ENCODE peak calls at places on chromosomes 3 and 15, in seven cellular contexts. One of them, this sample, is unnamed. For H3K9me3, the result is how much of the 10 kb centered on the place peaks cover.

GRCh38 chr3:189324538-189325138 is 152.9 kb downstream of the TPRG1 start:
- DNase-seq in esophagus muscularis mucosa: no peak
- DNase-seq in heart left ventricle: no peak
- DNase-seq in adrenal gland: no peak
- DNase-seq in fibroblast of lung: peak
- DNase-seq in tibial artery: peak
- DNase-seq in suprapubic skin: no peak
- DNase-seq in this sample: no peak

GRCh38 chr3:14143826-14144225 is 19.0 kb downstream of the TMEM43 start:
- DNase-seq in heart left ventricle: no peak
- DNase-seq in esophagus muscularis mucosa: no peak
- DNase-seq in tibial artery: peak
- DNase-seq in suprapubic skin: no peak
- DNase-seq in fibroblast of lung: peak
- DNase-seq in adrenal gland: peak
- DNase-seq in this sample: no peak

GRCh38 chr3:141049681-141050080 is 1.5 kb upstream of the SPSB4 start:
- DNase-seq in heart left ventricle: no peak
- DNase-seq in fibroblast of lung: peak
- DNase-seq in suprapubic skin: no peak
- DNase-seq in tibial artery: no peak
- DNase-seq in adrenal gland: no peak
- DNase-seq in esophagus muscularis mucosa: peak
- DNase-seq in this sample: no peak

GRCh38 chr3:158718490-158719170 is 13.6 kb downstream of the RARRES1 start:
- DNase-seq in heart left ventricle: no peak
- DNase-seq in tibial artery: no peak
- DNase-seq in fibroblast of lung: peak
- DNase-seq in adrenal gland: no peak
- DNase-seq in esophagus muscularis mucosa: no peak
- DNase-seq in suprapubic skin: no peak
- DNase-seq in this sample: no peak

GRCh38 chr3:177385831-177386301 is 188.6 kb upstream of the TBL1XR1 start:
- DNase-seq in fibroblast of lung: peak
- DNase-seq in adrenal gland: no peak
- DNase-seq in esophagus muscularis mucosa: no peak
- DNase-seq in heart left ventricle: no peak
- DNase-seq in suprapubic skin: no peak
- DNase-seq in tibial artery: no peak
- DNase-seq in this sample: no peak

GRCh38 chr3:128131897-128132646 is 8.5 kb upstream of the RUVBL1 start:
- DNase-seq in fibroblast of lung: no peak
- DNase-seq in suprapubic skin: no peak
- DNase-seq in esophagus muscularis mucosa: no peak
- DNase-seq in heart left ventricle: no peak
- DNase-seq in tibial artery: no peak
- DNase-seq in adrenal gland: no peak
- DNase-seq in this sample: no peak

GRCh38 chr3:147008886-147009285 is 397.5 kb downstream of the ZIC4 start:
- DNase-seq in fibroblast of lung: peak
- DNase-seq in tibial artery: no peak
- DNase-seq in suprapubic skin: no peak
- DNase-seq in heart left ventricle: no peak
- DNase-seq in adrenal gland: no peak
- DNase-seq in esophagus muscularis mucosa: no peak
- DNase-seq in this sample: no peak

GRCh38 chr3:137105277-137105977 is 147.6 kb downstream of the IL20RB start:
- DNase-seq in adrenal gland: peak
- DNase-seq in tibial artery: no peak
- DNase-seq in fibroblast of lung: peak
- DNase-seq in esophagus muscularis mucosa: no peak
- DNase-seq in suprapubic skin: no peak
- DNase-seq in heart left ventricle: no peak
- DNase-seq in this sample: no peak

GRCh38 chr3:8584661-8585060 is 59.9 kb downstream of the SSUH2 start:
- DNase-seq in tibial artery: no peak
- DNase-seq in esophagus muscularis mucosa: no peak
- DNase-seq in suprapubic skin: no peak
- DNase-seq in heart left ventricle: no peak
- DNase-seq in adrenal gland: peak
- DNase-seq in fibroblast of lung: no peak
- DNase-seq in this sample: no peak

GRCh38 chr3:144289057-144289456 is 317.4 kb downstream of the DIPK2A start:
- DNase-seq in heart left ventricle: no peak
- DNase-seq in adrenal gland: no peak
- DNase-seq in esophagus muscularis mucosa: no peak
- DNase-seq in suprapubic skin: no peak
- DNase-seq in fibroblast of lung: no peak
- DNase-seq in tibial artery: no peak
- DNase-seq in this sample: no peak

GRCh38 chr3:169755488-169755887 is 9.4 kb downstream of the TERC start:
- DNase-seq in heart left ventricle: no peak
- DNase-seq in adrenal gland: no peak
- DNase-seq in esophagus muscularis mucosa: no peak
- DNase-seq in suprapubic skin: no peak
- DNase-seq in fibroblast of lung: no peak
- DNase-seq in tibial artery: no peak
- DNase-seq in this sample: no peak

GRCh38 chr3:169750665-169751064 is 14.2 kb downstream of the TERC start:
- DNase-seq in esophagus muscularis mucosa: no peak
- DNase-seq in fibroblast of lung: no peak
- DNase-seq in suprapubic skin: no peak
- DNase-seq in adrenal gland: no peak
- DNase-seq in tibial artery: no peak
- DNase-seq in heart left ventricle: no peak
- DNase-seq in this sample: no peak

GRCh38 chr3:169758353-169758994 is 6.4 kb downstream of the TERC start:
- DNase-seq in adrenal gland: no peak
- DNase-seq in suprapubic skin: no peak
- DNase-seq in fibroblast of lung: no peak
- DNase-seq in heart left ventricle: no peak
- DNase-seq in esophagus muscularis mucosa: no peak
- DNase-seq in tibial artery: no peak
- DNase-seq in this sample: no peak

GRCh38 chr3:169751875-169752274 is 13.0 kb downstream of the TERC start:
- DNase-seq in suprapubic skin: no peak
- DNase-seq in fibroblast of lung: no peak
- DNase-seq in heart left ventricle: no peak
- DNase-seq in adrenal gland: no peak
- DNase-seq in esophagus muscularis mucosa: no peak
- DNase-seq in tibial artery: no peak
- DNase-seq in this sample: no peak

DNA sequence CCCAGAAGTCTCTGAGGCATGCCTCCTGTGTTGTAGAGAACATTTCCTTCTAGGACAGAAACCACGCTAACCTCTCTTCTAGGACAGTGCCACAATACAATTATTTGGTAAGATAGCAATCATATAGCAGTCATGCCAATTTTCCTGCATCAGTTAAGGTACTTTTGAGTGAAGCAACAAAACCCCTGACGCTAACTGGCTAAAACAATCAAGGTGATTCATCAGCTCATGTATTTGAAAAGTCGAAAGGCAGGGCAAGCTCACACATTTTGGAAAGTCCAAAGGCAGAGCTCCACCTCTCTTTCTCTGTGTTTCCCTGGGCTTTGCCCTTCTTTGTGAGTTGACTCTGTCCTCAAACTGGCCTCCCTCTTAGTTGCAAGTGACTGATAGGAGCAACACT is 10.1 kb downstream of the TERC start:
- DNase-seq in esophagus muscularis mucosa: no peak
- DNase-seq in heart left ventricle: no peak
- DNase-seq in tibial artery: no peak
- DNase-seq in suprapubic skin: no peak
- DNase-seq in adrenal gland: no peak
- DNase-seq in fibroblast of lung: no peak
- DNase-seq in this sample: no peak
- H3K27ac ChIP-seq in esophagus muscularis mucosa: no peak
- H3K27ac ChIP-seq in heart left ventricle: no peak
- H3K27ac ChIP-seq in tibial artery: no peak
- H3K27ac ChIP-seq in suprapubic skin: no peak
- H3K27ac ChIP-seq in adrenal gland: no peak
- H3K27ac ChIP-seq in fibroblast of lung: no peak
- H3K27ac ChIP-seq in this sample: no peak

DNA sequence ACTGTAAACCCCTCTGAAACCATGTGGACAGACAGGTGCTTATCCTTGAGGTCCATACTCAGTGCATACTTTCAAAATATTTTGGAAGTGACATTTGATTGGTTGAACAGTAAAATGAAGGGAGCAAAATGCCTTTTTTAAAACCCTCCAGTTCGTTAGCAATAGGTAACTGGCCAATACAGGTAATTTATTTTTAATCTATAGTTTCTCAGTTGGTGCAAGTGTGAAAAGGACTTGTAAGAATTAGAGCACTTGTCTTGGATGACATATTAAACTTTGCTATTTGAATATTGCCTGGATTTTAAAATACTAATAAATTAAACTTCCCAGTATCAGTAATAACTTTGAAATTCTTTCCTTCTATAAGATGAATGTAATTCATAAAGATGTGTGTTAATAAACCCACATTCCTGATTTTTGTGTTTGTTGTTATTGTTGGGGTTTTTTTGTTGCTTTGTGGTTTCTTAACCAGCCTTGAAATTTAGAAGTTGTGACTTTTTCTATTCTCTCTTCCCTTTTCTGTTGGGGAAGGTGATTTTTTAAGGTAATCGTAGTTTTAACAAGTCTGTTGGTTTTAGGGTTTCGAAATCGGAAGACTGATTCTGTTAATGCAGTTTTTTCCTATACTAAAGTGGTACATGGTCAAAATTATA is 90.0 kb downstream of the STT3B start:
- DNase-seq in suprapubic skin: no peak
- DNase-seq in esophagus muscularis mucosa: no peak
- DNase-seq in heart left ventricle: no peak
- DNase-seq in fibroblast of lung: no peak
- DNase-seq in adrenal gland: no peak
- DNase-seq in tibial artery: no peak
- DNase-seq in this sample: no peak
- H3K4me3 ChIP-seq in suprapubic skin: no peak
- H3K4me3 ChIP-seq in esophagus muscularis mucosa: no peak
- H3K4me3 ChIP-seq in heart left ventricle: no peak
- H3K4me3 ChIP-seq in fibroblast of lung: no peak
- H3K4me3 ChIP-seq in adrenal gland: no peak
- H3K4me3 ChIP-seq in tibial artery: no peak
- H3K4me3 ChIP-seq in this sample: no peak

GRCh38 chr3:175546115-175546514 is 687.0 kb downstream of the NAALADL2 start:
- DNase-seq in esophagus muscularis mucosa: no peak
- DNase-seq in fibroblast of lung: no peak
- DNase-seq in suprapubic skin: no peak
- DNase-seq in adrenal gland: no peak
- DNase-seq in heart left ventricle: no peak
- DNase-seq in tibial artery: no peak
- DNase-seq in this sample: no peak
- H3K9me3 ChIP-seq in esophagus muscularis mucosa: under half
- H3K9me3 ChIP-seq in fibroblast of lung: under half
- H3K9me3 ChIP-seq in suprapubic skin: under half
- H3K9me3 ChIP-seq in adrenal gland: under half
- H3K9me3 ChIP-seq in heart left ventricle: under half
- H3K9me3 ChIP-seq in tibial artery: under half
- H3K9me3 ChIP-seq in this sample: under half

GRCh38 chr15:67002379-67002778 is 63.0 kb upstream of the SMAD3 start:
- DNase-seq in heart left ventricle: no peak
- DNase-seq in esophagus muscularis mucosa: peak
- DNase-seq in adrenal gland: no peak
- DNase-seq in tibial artery: no peak
- DNase-seq in suprapubic skin: no peak
- DNase-seq in fibroblast of lung: no peak
- DNase-seq in this sample: no peak

GRCh38 chr15:67004142-67004541 is 61.3 kb upstream of the SMAD3 start:
- DNase-seq in adrenal gland: no peak
- DNase-seq in heart left ventricle: no peak
- DNase-seq in suprapubic skin: no peak
- DNase-seq in tibial artery: no peak
- DNase-seq in fibroblast of lung: no peak
- DNase-seq in esophagus muscularis mucosa: peak
- DNase-seq in this sample: no peak

GRCh38 chr15:67000896-67001295 is 64.5 kb upstream of the SMAD3 start:
- DNase-seq in heart left ventricle: no peak
- DNase-seq in fibroblast of lung: no peak
- DNase-seq in suprapubic skin: no peak
- DNase-seq in adrenal gland: no peak
- DNase-seq in esophagus muscularis mucosa: peak
- DNase-seq in tibial artery: no peak
- DNase-seq in this sample: no peak

GRCh38 chr15:67005294-67005996 is 60.0 kb upstream of the SMAD3 start:
- DNase-seq in esophagus muscularis mucosa: peak
- DNase-seq in fibroblast of lung: no peak
- DNase-seq in tibial artery: no peak
- DNase-seq in heart left ventricle: no peak
- DNase-seq in adrenal gland: no peak
- DNase-seq in suprapubic skin: no peak
- DNase-seq in this sample: no peak

GRCh38 chr15:67003586-67003985 is 61.8 kb upstream of the SMAD3 start:
- DNase-seq in suprapubic skin: no peak
- DNase-seq in adrenal gland: no peak
- DNase-seq in esophagus muscularis mucosa: peak
- DNase-seq in tibial artery: no peak
- DNase-seq in fibroblast of lung: peak
- DNase-seq in heart left ventricle: no peak
- DNase-seq in this sample: no peak
- H3K27ac ChIP-seq in suprapubic skin: no peak
- H3K27ac ChIP-seq in adrenal gland: no peak
- H3K27ac ChIP-seq in esophagus muscularis mucosa: no peak
- H3K27ac ChIP-seq in tibial artery: no peak
- H3K27ac ChIP-seq in fibroblast of lung: no peak
- H3K27ac ChIP-seq in heart left ventricle: no peak
- H3K27ac ChIP-seq in this sample: no peak